ENCODE peak calls at places on chromosomes 13 and 19, in six cellular contexts. V is Peyer's patch, Q is right lobe of liver, J is IMR-90, F is esophagus squamous epithelium, N is A549. I is an unnamed sample.

GRCh38 chr19:19529783-19530422 is 1.2 kb downstream of the YJEFN3 start:
- DNase-seq in J (no peak), F (no peak), Q (no peak), V (no peak), N (no peak), I (no peak)

GRCh38 chr13:79659161-79659560 is 178.2 kb downstream of the NDFIP2 start:
- DNase-seq in V (no peak), F (no peak), J (no peak), N (no peak), Q (no peak), I (no peak)

GRCh38 chr13:84303035-84303434 is 420.8 kb upstream of the SLITRK1 start:
- DNase-seq in J (no peak), N (no peak), Q (no peak), F (no peak), V (no peak), I (no peak)

GRCh38 chr19:2814426-2814825 is 5.2 kb upstream of the ZNF554 start:
- DNase-seq in Q (no peak), N (no peak), F (no peak), J (no peak), V (peak; percentile 36), I (no peak)

GRCh38 chr19:31253816-31254551 is 95.3 kb downstream of the TSHZ3 start:
- DNase-seq in V (no peak), F (no peak), J (peak; percentile 47), N (no peak), Q (peak; percentile 36), I (no peak)

GRCh38 chr13:82070411-82070810 is 1729.5 kb upstream of the SPRY2 start:
- DNase-seq in Q (no peak), F (no peak), N (no peak), V (no peak), J (no peak), I (no peak)

GRCh38 chr19:850221-850978 is 1.7 kb upstream of the ELANE start:
- DNase-seq in N (peak; percentile 92), Q (peak; percentile 91), J (peak; percentile 81), F (no peak), V (peak; percentile 74), I (peak; percentile 92)

GRCh38 chr13:71255633-71256032 is 611.4 kb downstream of the DACH1 start:
- DNase-seq in V (no peak), J (no peak), N (no peak), F (no peak), Q (no peak), I (no peak)

GRCh38 chr13:100633461-100633860 is 41.1 kb downstream of the TMTC4 start:
- DNase-seq in V (no peak), Q (no peak), J (peak; percentile 96), N (peak; percentile 56), F (no peak), I (no peak)

GRCh38 chr19:18850560-18851375 is 19.0 kb downstream of the UPF1 start:
- DNase-seq in N (no peak), V (no peak), J (no peak), Q (peak; percentile 46), F (no peak), I (no peak)

GRCh38 chr19:29591670-29592069 is 14.4 kb upstream of the POP4 start:
- DNase-seq in Q (no peak), V (no peak), F (no peak), J (no peak), N (no peak), I (no peak)

GRCh38 chr13:83906240-83906820 is 24.1 kb upstream of the SLITRK1 start:
- DNase-seq in J (no peak), Q (no peak), F (no peak), V (no peak), N (no peak), I (no peak)

GRCh38 chr19:35331551-35332214 is 2.7 kb downstream of the CD22 start:
- DNase-seq in J (no peak), V (no peak), F (no peak), Q (no peak), N (no peak), I (no peak)

GRCh38 chr19:35330475-35330874 is 1.5 kb downstream of the CD22 start:
- DNase-seq in V (no peak), J (no peak), N (no peak), F (peak; percentile 45), Q (no peak), I (no peak)

GRCh38 chr19:35329323-35329722 is 336 bp downstream of the CD22 start:
- DNase-seq in F (no peak), V (no peak), Q (no peak), N (no peak), J (no peak), I (no peak)

GRCh38 chr19:35327642-35328041 is 1.3 kb upstream of the CD22 start:
- DNase-seq in Q (no peak), J (no peak), N (peak; percentile 56), V (no peak), F (no peak), I (no peak)

DNA sequence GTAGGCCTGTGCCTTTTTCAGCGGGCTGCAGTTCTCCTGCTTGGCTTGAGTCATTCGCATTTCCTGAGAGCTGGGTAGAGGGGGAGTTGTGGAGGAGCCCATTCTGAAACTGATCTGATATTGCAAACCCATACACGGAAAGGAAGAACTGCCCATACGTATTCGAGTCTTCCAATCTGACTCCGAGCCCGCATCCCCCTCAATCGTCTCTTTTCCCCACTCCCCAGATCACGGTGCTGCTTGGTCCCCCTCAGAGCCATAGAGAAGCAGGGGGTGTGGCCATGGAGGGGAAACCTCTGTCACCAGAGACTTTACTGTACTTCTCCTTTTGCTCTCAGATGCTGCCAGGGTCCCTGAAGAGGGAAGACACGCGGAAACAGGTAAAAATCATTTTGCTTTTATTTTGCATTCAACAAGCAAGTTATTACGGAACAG is at the start of gene CD22:
- DNase-seq in F (no peak), Q (no peak), J (no peak), N (no peak), V (no peak), I (no peak)
- TF ChIP-seq POLR2A in F (peak; percentile 39), Q (no peak), J (no peak), N (no peak), V (no peak), I (no peak)

DNA sequence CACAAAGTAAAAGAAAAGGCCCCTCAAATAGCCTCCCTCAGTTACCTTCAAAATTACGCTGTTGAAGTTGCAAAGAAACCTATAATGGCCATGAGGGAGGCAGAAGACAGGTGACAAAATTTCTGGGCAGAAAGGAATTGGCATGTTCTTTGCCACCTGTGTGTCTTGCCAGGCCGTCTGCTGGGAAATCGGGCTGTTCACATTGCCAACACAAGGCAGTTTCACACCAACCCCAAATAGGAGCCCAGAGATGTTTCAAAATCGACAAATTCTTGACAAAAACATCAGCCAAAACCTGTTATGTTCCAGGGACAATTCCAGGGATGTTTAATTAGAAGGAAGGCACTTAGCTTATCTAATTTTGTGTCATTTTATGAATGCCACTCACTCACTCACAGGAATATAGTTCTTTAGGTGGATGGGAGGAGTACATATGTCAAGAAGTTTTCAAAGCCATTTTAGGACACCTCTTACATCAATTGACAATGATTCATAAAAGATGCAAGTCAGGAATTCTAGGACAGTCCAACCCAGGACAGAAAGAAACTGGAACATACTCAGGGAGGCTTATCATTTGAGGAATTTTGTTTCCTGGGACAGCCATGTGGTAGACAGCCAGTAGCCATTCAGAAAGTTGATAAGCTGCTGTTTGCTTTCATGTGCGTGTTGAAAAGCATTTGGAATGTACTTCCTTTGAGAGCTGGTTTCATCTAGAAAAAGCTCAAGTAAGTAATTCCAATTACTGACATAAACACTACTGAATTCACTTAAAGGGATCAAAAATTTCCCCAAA is 164.6 kb downstream of the RGCC start:
- DNase-seq in V (no peak), F (no peak), N (no peak), J (peak; percentile 58), Q (no peak), I (no peak)
- H3K27ac ChIP-seq in V (no peak overlapping the region), F (no peak overlapping the region), N (no peak overlapping the region), J (peak overlapping the region; percentile 16), Q (peak overlapping the region; percentile 26), I (no peak overlapping the region)

GRCh38 chr19:40603719-40604646 is 2.8 kb downstream of the LTBP4 start:
- DNase-seq in V (peak; percentile 100), Q (peak; percentile 97), N (peak; percentile 100), J (peak; percentile 92), F (peak; percentile 74), I (peak; percentile 99)
- H3K4me1 ChIP-seq in V (peaks cover 57% of the 10 kb centered on the region), Q (peaks cover 29% of the 10 kb centered on the region), N (peaks cover 55% of the 10 kb centered on the region), J (peaks cover 20% of the 10 kb centered on the region), F (peaks cover 79% of the 10 kb centered on the region), I (peaks cover 17% of the 10 kb centered on the region)

DNA sequence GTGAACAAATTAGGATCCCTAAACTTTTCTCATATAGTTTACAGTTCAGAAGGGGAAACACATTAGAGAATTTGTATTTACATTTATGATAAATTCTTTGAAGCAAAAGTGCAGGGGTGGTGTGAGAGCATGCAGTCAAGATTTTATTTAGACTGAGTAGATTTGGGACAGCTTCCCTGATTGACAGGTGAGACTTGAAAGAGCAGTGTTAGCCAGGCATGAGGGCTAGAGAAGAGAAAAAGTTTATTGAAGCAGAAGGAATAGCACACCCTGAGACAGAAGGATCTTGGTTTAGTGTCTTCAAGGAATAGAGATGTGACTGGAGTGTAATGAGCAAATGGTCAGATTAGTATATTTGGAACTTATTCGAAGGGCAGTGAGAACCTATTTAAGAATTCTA is 50.5 kb downstream of the PDS5B start:
- DNase-seq in J (no peak), N (no peak), F (no peak), V (no peak), Q (no peak), I (no peak)
- TF ChIP-seq POLR2A in J (no peak), N (no peak), F (no peak), V (no peak), Q (no peak), I (no peak)

GRCh38 chr13:110618167-110618566 is 2.8 kb downstream of the NAXD start:
- DNase-seq in J (no peak), N (no peak), V (no peak), Q (no peak), F (no peak), I (no peak)

GRCh38 chr13:110618780-110619179 is 3.4 kb downstream of the NAXD start:
- DNase-seq in F (no peak), Q (no peak), J (no peak), V (no peak), N (no peak), I (no peak)

GRCh38 chr13:110615322-110616102 is at the start of gene NAXD:
- DNase-seq in J (peak; percentile 93), Q (peak; percentile 96), N (peak; percentile 94), V (peak; percentile 95), F (peak; percentile 48), I (peak; percentile 91)

GRCh38 chr13:110616103-110617101 is 1.1 kb downstream of the NAXD start:
- DNase-seq in J (peak; percentile 72), F (no peak), V (peak; percentile 71), N (peak; percentile 36), Q (peak; percentile 71), I (peak; percentile 57)

DNA sequence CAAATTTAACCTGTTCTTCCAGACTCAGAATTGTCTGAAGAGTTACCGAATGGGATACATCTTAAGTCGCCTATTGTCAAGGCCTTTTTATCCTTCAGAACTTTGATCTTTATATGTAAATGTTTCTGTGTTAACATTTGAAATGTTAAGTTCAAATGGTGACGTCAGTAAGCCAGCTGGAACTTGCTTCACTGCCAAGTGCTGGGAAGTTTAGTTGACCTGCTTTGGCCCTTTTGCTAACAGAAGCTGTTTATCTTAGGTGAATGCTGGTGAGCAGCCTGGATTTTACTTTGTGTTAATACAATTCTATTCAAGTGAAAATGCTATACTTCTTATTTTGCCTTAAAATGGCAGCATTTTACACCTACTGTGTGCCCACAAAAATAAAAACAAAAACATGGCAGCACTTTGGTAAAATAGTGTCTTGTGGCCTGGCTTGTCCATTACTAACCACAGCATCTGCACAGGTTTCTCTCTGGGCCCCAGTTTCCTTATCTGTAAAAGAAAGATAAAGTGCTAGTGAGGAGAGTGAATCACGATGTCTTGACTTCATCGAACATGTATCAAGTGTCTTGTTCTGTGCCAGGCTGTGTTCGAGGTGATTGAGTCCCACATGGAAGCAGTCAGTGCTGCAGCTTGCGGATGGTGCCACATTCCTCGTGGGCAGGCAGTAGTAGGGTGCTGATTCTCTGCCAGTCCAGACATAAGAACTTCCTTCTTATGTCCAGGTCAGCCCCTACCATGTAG is 2.2 kb downstream of the NAXD start:
- DNase-seq in F (no peak), Q (no peak), V (no peak), J (peak; percentile 97), N (no peak), I (no peak)
- H3K27ac ChIP-seq in F (peak overlapping the region; percentile 89), Q (peak overlapping the region; percentile 99), V (peak overlapping the region; percentile 99), J (peak overlapping the region; percentile 79), N (no peak overlapping the region), I (peak overlapping the region; percentile 92)

I was measured in breast epithelium.